ENCODE peak calls at places on chromosome 9, in five cellular contexts. D is A549; O is activated naive CD8-positive, alpha-beta T cell treated with anti-CD3 and anti-CD28 coated beads, Interleukin-2, amount 10 ng/mL, durations not matched to agents 7 days and 5 days; B is activated naive CD4-positive, alpha-beta T cell treated with anti-CD3 and anti-CD28 coated beads, Interleukin-2, amount 50 U/mL, for 72 hours; I is activated CD8-positive, alpha-beta T cell treated with anti-CD3 and anti-CD28 coated beads, Interleukin-2, amount 10 ng/mL, durations not matched to agents 7 days and 5 days. Y is an unnamed sample.

GRCh38 chr9:114652776-114653555 is 4.6 kb downstream of the TEX53 start:
- ATAC-seq in D (peak; percentile 41), O (peak; percentile 16), B (peak; percentile 65), I (peak; percentile 42), Y (peak; percentile 88)

GRCh38 chr9:97109194-97109811 is 70.4 kb upstream of the CTSV start:
- ATAC-seq in D (peak; percentile 77), O (no peak), B (peak; percentile 66), I (no peak), Y (peak; percentile 75)

GRCh38 chr9:84141762-84142370 is 161.3 kb downstream of the RMI1 start:
- ATAC-seq in D (no peak), O (no peak), B (no peak), I (no peak), Y (no peak)

GRCh38 chr9:72210522-72210921 is 61.3 kb downstream of the GDA start:
- ATAC-seq in D (no peak), O (no peak), B (no peak), I (no peak), Y (no peak)

GRCh38 chr9:137012694-137013570 is 15.1 kb downstream of the ABCA2 start:
- ATAC-seq in D (no peak), O (no peak), B (no peak), I (no peak), Y (no peak)

GRCh38 chr9:89635007-89635742 is 30.4 kb downstream of the GADD45G start:
- ATAC-seq in D (no peak), O (no peak), B (peak; percentile 79), I (no peak), Y (peak; percentile 87)

GRCh38 chr9:71587576-71588362 is 180.5 kb downstream of the CEMIP2 start:
- ATAC-seq in D (peak; percentile 97), O (no peak), B (peak; percentile 46), I (no peak), Y (peak; percentile 67)

GRCh38 chr9:115482747-115483146 is 364.8 kb upstream of the TNC start:
- ATAC-seq in D (no peak), O (no peak), B (no peak), I (no peak), Y (no peak)

GRCh38 chr9:74953235-74953741 is 576 bp upstream of the C9orf40 start:
- ATAC-seq in D (no peak), O (no peak), B (no peak), I (no peak), Y (no peak)

GRCh38 chr9:2923810-2924768 is 80.2 kb upstream of the PUM3 start:
- ATAC-seq in D (no peak), O (no peak), B (no peak), I (no peak), Y (no peak)

GRCh38 chr9:129889936-129890717 is 54.9 kb downstream of the USP20 start:
- ATAC-seq in D (no peak), O (peak; percentile 8), B (peak; percentile 7), I (peak; percentile 8), Y (peak; percentile 3)

GRCh38 chr9:118017607-118018122 is 313.5 kb downstream of the TLR4 start:
- ATAC-seq in D (no peak), O (no peak), B (no peak), I (no peak), Y (no peak)

GRCh38 chr9:133427658-133428348 is 5.6 kb downstream of the ADAMTS13 start:
- ATAC-seq in D (no peak), O (no peak), B (no peak), I (no peak), Y (no peak)

GRCh38 chr9:135923508-135923907 is 16.2 kb upstream of the CAMSAP1 start:
- ATAC-seq in D (no peak), O (no peak), B (no peak), I (no peak), Y (no peak)

GRCh38 chr9:8430945-8431344 is 631.4 kb upstream of the DMAC1 start:
- ATAC-seq in D (no peak), O (no peak), B (peak; percentile 79), I (no peak), Y (peak; percentile 57)

GRCh38 chr9:36142510-36143161 is 6.1 kb downstream of the GLIPR2 start:
- ATAC-seq in D (no peak), O (no peak), B (no peak), I (peak; percentile 16), Y (no peak)

GRCh38 chr9:99778829-99779228 is 42.9 kb upstream of the NR4A3 start:
- ATAC-seq in D (no peak), O (no peak), B (no peak), I (no peak), Y (peak; percentile 34)

GRCh38 chr9:18668944-18669343 is 195.0 kb downstream of the ADAMTSL1 start:
- ATAC-seq in D (no peak), O (no peak), B (no peak), I (no peak), Y (no peak)

GRCh38 chr9:106945727-106946690 is 83.0 kb downstream of the ZNF462 start:
- ATAC-seq in D (no peak), O (no peak), B (no peak), I (no peak), Y (no peak)

GRCh38 chr9:81599837-81600236 is 89.5 kb downstream of the TLE1 start:
- ATAC-seq in D (no peak), O (no peak), B (no peak), I (no peak), Y (no peak)

GRCh38 chr9:132182609-132183073 is 20.8 kb downstream of the NTNG2 start:
- ATAC-seq in D (peak; percentile 60), O (no peak), B (no peak), I (no peak), Y (no peak)

GRCh38 chr9:84271004-84271886 is 69.3 kb downstream of the SLC28A3 start:
- ATAC-seq in D (no peak), O (peak; percentile 93), B (peak; percentile 100), I (peak; percentile 94), Y (peak; percentile 95)

GRCh38 chr9:113622600-113623400 is 159.3 kb downstream of the RGS3 start:
- ATAC-seq in D (peak; percentile 80), O (peak; percentile 36), B (peak; percentile 96), I (peak; percentile 36), Y (peak; percentile 91)

GRCh38 chr9:13942695-13943094 is 371.2 kb downstream of the NFIB start:
- ATAC-seq in D (peak; percentile 99), O (no peak), B (peak; percentile 100), I (no peak), Y (peak; percentile 99)

GRCh38 chr9:127187231-127187956 is 65.0 kb upstream of the ANGPTL2 start:
- ATAC-seq in D (peak; percentile 87), O (no peak), B (no peak), I (no peak), Y (no peak)

GRCh38 chr9:106307670-106308069 is 555.3 kb upstream of the ZNF462 start:
- ATAC-seq in D (no peak), O (no peak), B (no peak), I (no peak), Y (no peak)

GRCh38 chr9:74277532-74277931 is 219.6 kb upstream of the RORB start:
- ATAC-seq in D (no peak), O (peak; percentile 91), B (no peak), I (peak; percentile 96), Y (no peak)

GRCh38 chr9:127612993-127613954 is 1.2 kb downstream of the STXBP1 start:
- ATAC-seq in D (peak; percentile 51), O (peak; percentile 23), B (peak; percentile 16), I (peak; percentile 37), Y (peak; percentile 20)

GRCh38 chr9:114981095-114981494 is 50.7 kb upstream of the TNFSF8 start:
- ATAC-seq in D (peak; percentile 54), O (no peak), B (no peak), I (no peak), Y (no peak)

GRCh38 chr9:99762470-99762869 is 59.2 kb upstream of the NR4A3 start:
- ATAC-seq in D (no peak), O (peak; percentile 96), B (peak; percentile 75), I (peak; percentile 80), Y (peak; percentile 63)

GRCh38 chr9:96087669-96088299 is 212.3 kb downstream of the ERCC6L2 start:
- ATAC-seq in D (peak; percentile 83), O (no peak), B (no peak), I (no peak), Y (no peak)

GRCh38 chr9:21567926-21568325 is 85.8 kb upstream of the IFNE start:
- ATAC-seq in D (no peak), O (no peak), B (no peak), I (no peak), Y (no peak)

GRCh38 chr9:98347642-98348041 is 92.2 kb upstream of the TBC1D2 start:
- ATAC-seq in D (no peak), O (no peak), B (no peak), I (no peak), Y (no peak)

GRCh38 chr9:551986-552930 is 289.2 kb upstream of the DMRT1 start:
- ATAC-seq in D (no peak), O (no peak), B (no peak), I (no peak), Y (no peak)

GRCh38 chr9:242461-243080 is 27.9 kb downstream of the DOCK8 start:
- ATAC-seq in D (no peak), O (peak; percentile 69), B (no peak), I (peak; percentile 82), Y (peak; percentile 84)

GRCh38 chr9:92986175-92987110 is 39.1 kb downstream of the FGD3 start:
- ATAC-seq in D (no peak), O (peak; percentile 38), B (no peak), I (peak; percentile 19), Y (no peak)

GRCh38 chr9:131719262-131719908 is 20.5 kb downstream of the RAPGEF1 start:
- ATAC-seq in D (no peak), O (no peak), B (peak; percentile 63), I (no peak), Y (peak; percentile 72)

GRCh38 chr9:115146581-115147021 is 28.6 kb upstream of the TNC start:
- ATAC-seq in D (peak; percentile 50), O (no peak), B (no peak), I (no peak), Y (no peak)

GRCh38 chr9:14021871-14022525 is 291.9 kb downstream of the NFIB start:
- ATAC-seq in D (no peak), O (no peak), B (no peak), I (no peak), Y (no peak)

Y was measured in activated T-helper 17 cell treated with anti-CD3 and anti-CD28 coated beads, Interleukin-2, amount 50 U/mL, for 72 hours.